ENCODE peak calls at places on chromosomes 11 and 22, in four cellular contexts. J is activated CD4-positive, alpha-beta T cell treated with anti-CD3 and anti-CD28 coated beads for 48 hours; D is renal cortical epithelial cell; X is NCI-H2081. I is an unnamed sample.

GRCh38 chr11:120336641-120337132 is 474 bp downstream of the ARHGEF12 start:
- DNase-seq in J (peak; percentile 53), D (no peak), X (peak; percentile 64), I (no peak)

GRCh38 chr11:45671246-45672171 is 6.1 kb upstream of the CHST1 start:
- DNase-seq in J (no peak), D (no peak), X (no peak), I (no peak)

GRCh38 chr11:63920126-63920869 is 3.3 kb upstream of the RCOR2 start:
- DNase-seq in J (no peak), D (no peak), X (no peak), I (peak; percentile 81)

GRCh38 chr22:46769191-46769675 is 6.8 kb downstream of the TBC1D22A start:
- DNase-seq in J (no peak), D (peak; percentile 62), X (peak; percentile 83), I (no peak)

GRCh38 chr11:92314499-92314898 is 89.9 kb downstream of the FAT3 start:
- DNase-seq in J (no peak), D (peak; percentile 70), X (no peak), I (no peak)

GRCh38 chr11:76789443-76789719 is 6.2 kb downstream of the TSKU start:
- DNase-seq in J (no peak), D (no peak), X (no peak), I (no peak)

GRCh38 chr22:22700631-22701030 is 56.2 kb downstream of the GGTLC2 start:
- DNase-seq in J (no peak), D (no peak), X (no peak), I (no peak)

GRCh38 chr11:6812391-6813005 is 13.0 kb upstream of the OR6A2 start:
- DNase-seq in J (peak; percentile 36), D (peak; percentile 36), X (peak; percentile 49), I (no peak)

GRCh38 chr11:73404048-73404447 is 27.8 kb downstream of the RELT start:
- DNase-seq in J (no peak), D (peak; percentile 39), X (peak; percentile 22), I (peak; percentile 72)

GRCh38 chr11:107457205-107457557 is 444 bp downstream of the CWF19L2 start:
- DNase-seq in J (peak; percentile 22), D (peak; percentile 21), X (peak; percentile 41), I (no peak)

GRCh38 chr11:10414181-10414580 is 40.9 kb upstream of the AMPD3 start:
- DNase-seq in J (no peak), D (no peak), X (no peak), I (no peak)

GRCh38 chr11:38460901-38461300 is 1862.9 kb upstream of the RAG2 start:
- DNase-seq in J (no peak), D (no peak), X (no peak), I (peak; percentile 23)

GRCh38 chr11:61327669-61328071 is 5.2 kb downstream of the DDB1 start:
- DNase-seq in J (no peak), D (peak; percentile 28), X (no peak), I (no peak)

GRCh38 chr11:36408476-36409136 is 101.5 kb downstream of the TRAF6 start:
- DNase-seq in J (no peak), D (no peak), X (no peak), I (no peak)

GRCh38 chr22:46360891-46361290 is 25.4 kb downstream of the TRMU start:
- DNase-seq in J (no peak), D (no peak), X (no peak), I (no peak)

GRCh38 chr11:7077101-7077500 is 11.7 kb upstream of the RBMXL2 start:
- DNase-seq in J (no peak), D (no peak), X (no peak), I (no peak)

GRCh38 chr11:31763296-31763695 is 47.8 kb downstream of the PAX6 start:
- DNase-seq in J (no peak), D (peak; percentile 47), X (no peak), I (no peak)

GRCh38 chr11:111819161-111820058 is 52.0 kb downstream of the ALG9 start:
- DNase-seq in J (no peak), D (no peak), X (peak; percentile 22), I (no peak)

GRCh38 chr11:127843483-127844396 is 743.6 kb downstream of the ETS1 start:
- DNase-seq in J (peak; percentile 86), D (peak; percentile 60), X (peak; percentile 85), I (peak; percentile 91)

GRCh38 chr22:49334976-49335375 is 492.7 kb downstream of the BRD1 start:
- DNase-seq in J (no peak), D (no peak), X (no peak), I (no peak)